ENCODE peak calls at places on chromosomes 1 and 21, in six cellular contexts. K, D, R, F, G and S are unnamed samples.
A peak's percentile ranks its signal among the peaks of the same experiment; 100 is the strongest.

GRCh38 chr1:233294991-233295774 is at the start of gene PCNX2:
- DNase-seq in G (no peak), D (no peak), K (peak; percentile 65), R (no peak), F (peak; percentile 52), S (peak; percentile 32)

GRCh38 chr21:44911384-44912157 is 9.1 kb downstream of the ITGB2 start:
- DNase-seq in D (peak; percentile 86), F (peak; percentile 71), R (no peak), G (no peak), K (peak; percentile 90), S (no peak)

GRCh38 chr21:34192646-34193285 is 119.4 kb downstream of the MRPS6 start:
- DNase-seq in R (peak; percentile 35), K (no peak), D (no peak), F (no peak), G (no peak), S (no peak)

GRCh38 chr1:209652873-209653401 is 712 bp upstream of the LAMB3 start:
- DNase-seq in R (no peak), F (peak; percentile 64), G (no peak), D (peak; percentile 99), K (peak; percentile 93), S (no peak)

GRCh38 chr1:203906932-203907331 is 45.5 kb downstream of the SNRPE start:
- DNase-seq in R (no peak), D (no peak), K (no peak), F (peak; percentile 62), G (no peak), S (no peak)

GRCh38 chr1:91024501-91025119 is 2.8 kb upstream of the ZNF644 start:
- DNase-seq in D (no peak), R (no peak), K (no peak), G (no peak), F (no peak), S (no peak)

GRCh38 chr21:44898011-44898493 is 22.6 kb downstream of the ITGB2 start:
- DNase-seq in D (no peak), F (no peak), K (no peak), R (no peak), G (no peak), S (no peak)

GRCh38 chr1:110218739-110219138 is 8.6 kb downstream of the KCNC4 start:
- DNase-seq in G (no peak), F (no peak), K (no peak), R (no peak), D (no peak), S (no peak)

GRCh38 chr1:183416850-183417690 is 1.1 kb downstream of the NMNAT2 start:
- DNase-seq in R (no peak), D (peak; percentile 32), G (no peak), F (peak; percentile 51), K (peak; percentile 31), S (peak; percentile 14)

GRCh38 chr1:225554216-225554812 is 98.6 kb downstream of the ENAH start:
- DNase-seq in R (no peak), F (peak; percentile 57), G (no peak), K (no peak), D (no peak), S (no peak)

GRCh38 chr1:39713557-39713956 is 22.3 kb upstream of the HPCAL4 start:
- DNase-seq in F (no peak), K (no peak), D (no peak), R (no peak), G (no peak), S (no peak)

GRCh38 chr21:45267390-45267760 is 20.3 kb downstream of the POFUT2 start:
- DNase-seq in K (no peak), F (no peak), G (no peak), D (no peak), R (no peak), S (no peak)

GRCh38 chr1:44894591-44894990 is 51.5 kb upstream of the PTCH2 start:
- DNase-seq in R (no peak), G (no peak), D (no peak), F (peak; percentile 37), K (no peak), S (no peak)

GRCh38 chr1:71792264-71792663 is 490.1 kb downstream of the NEGR1 start:
- DNase-seq in G (no peak), R (no peak), F (no peak), K (no peak), D (no peak), S (peak; percentile 2)

GRCh38 chr1:150282558-150282958 is 204 bp downstream of the CIART start:
- DNase-seq in K (no peak), D (peak; percentile 60), G (no peak), F (no peak), R (no peak), S (no peak)

GRCh38 chr1:147851149-147851548 is 51.4 kb upstream of the GJA8 start:
- DNase-seq in G (no peak), K (no peak), D (no peak), R (no peak), F (peak; percentile 85), S (no peak)

GRCh38 chr1:160971618-160972056 is 17.0 kb upstream of the ITLN2 start:
- DNase-seq in K (no peak), F (no peak), D (no peak), R (peak; percentile 70), G (no peak), S (no peak)

GRCh38 chr1:19644422-19644760 is 280 bp downstream of the NBL1 start:
- DNase-seq in K (no peak), F (peak; percentile 17), D (no peak), G (no peak), R (no peak), S (no peak)

GRCh38 chr1:41673355-41673754 is 188.9 kb upstream of the EDN2 start:
- DNase-seq in F (no peak), G (no peak), K (no peak), R (peak; percentile 61), D (no peak), S (no peak)

GRCh38 chr1:155250246-155250632 is 5.0 kb downstream of the ENTREP3 start:
- DNase-seq in R (no peak), D (no peak), K (no peak), G (no peak), F (no peak), S (no peak)
- H3K4me3 ChIP-seq in R (peak overlapping the region; percentile 72), D (peak overlapping the region; percentile 20), K (peak overlapping the region; percentile 37), G (peak overlapping the region; percentile 34), F (no peak overlapping the region), S (peak overlapping the region; percentile 47)

GRCh38 chr1:21267191-21268077 is 22.8 kb downstream of the ECE1 start:
- DNase-seq in K (no peak), G (no peak), F (no peak), R (no peak), D (no peak), S (no peak)

GRCh38 chr1:21268281-21269239 is 21.7 kb downstream of the ECE1 start:
- DNase-seq in K (peak; percentile 60), R (no peak), D (peak; percentile 87), F (peak; percentile 28), G (no peak), S (no peak)

GRCh38 chr1:21264913-21265312 is 25.4 kb downstream of the ECE1 start:
- DNase-seq in F (no peak), G (no peak), D (no peak), K (no peak), R (no peak), S (no peak)

GRCh38 chr1:21265644-21266043 is 24.6 kb downstream of the ECE1 start:
- DNase-seq in D (no peak), G (no peak), F (no peak), R (no peak), K (no peak), S (no peak)

GRCh38 chr1:21266119-21266774 is 24.0 kb downstream of the ECE1 start:
- DNase-seq in G (no peak), K (no peak), R (no peak), D (no peak), F (peak; percentile 39), S (no peak)
- TF ChIP-seq POLR2AphosphoS5 in G (no peak), K (no peak), R (no peak), D (no peak), F (no peak), S (no peak)

DNA sequence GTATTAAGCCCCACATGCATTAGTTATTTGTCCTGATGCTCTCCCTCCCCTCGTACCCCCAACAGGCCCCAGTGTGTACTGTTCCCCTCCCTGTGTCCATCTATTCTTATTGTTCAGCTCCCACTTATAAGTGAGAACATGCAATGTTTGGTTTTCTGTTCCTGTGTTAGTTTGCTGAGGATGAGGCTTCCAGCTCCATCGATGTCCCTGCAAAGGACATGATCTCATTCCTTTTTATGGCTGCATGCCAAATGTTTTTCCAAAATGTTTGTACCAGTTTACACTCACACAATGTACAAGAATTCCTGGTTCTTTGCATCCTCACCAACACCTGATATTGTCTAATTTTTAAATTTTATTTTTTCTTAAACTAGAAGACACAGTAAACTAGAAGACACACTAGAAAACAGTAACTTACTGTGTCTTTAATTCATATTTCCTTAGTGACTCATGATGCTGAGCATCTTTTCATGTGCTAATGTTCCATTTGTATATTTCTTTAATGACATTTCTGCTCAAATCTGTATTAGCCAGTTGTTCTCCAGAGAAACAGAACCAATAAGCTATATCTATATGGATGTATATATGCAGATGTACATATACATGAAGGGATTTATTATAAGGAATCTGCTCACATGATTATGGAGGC is 19.4 kb upstream of the USP1 start:
- DNase-seq in F (no peak), G (no peak), R (no peak), D (no peak), K (no peak), S (no peak)
- H3K4me3 ChIP-seq in F (no peak overlapping the region), G (no peak overlapping the region), R (no peak overlapping the region), D (no peak overlapping the region), K (no peak overlapping the region), S (no peak overlapping the region)

GRCh38 chr1:8097908-8098307 is 71.8 kb upstream of the ERRFI1 start:
- DNase-seq in F (no peak), K (no peak), G (no peak), R (no peak), D (no peak), S (no peak)

GRCh38 chr1:8097077-8097799 is 71.1 kb upstream of the ERRFI1 start:
- DNase-seq in D (no peak), K (peak; percentile 13), G (no peak), R (peak; percentile 79), F (peak; percentile 94), S (no peak)

GRCh38 chr1:8095584-8095983 is 69.5 kb upstream of the ERRFI1 start:
- DNase-seq in D (no peak), K (no peak), G (no peak), F (peak; percentile 37), R (no peak), S (no peak)

GRCh38 chr1:8094481-8095241 is 68.6 kb upstream of the ERRFI1 start:
- DNase-seq in G (no peak), D (no peak), R (no peak), K (peak; percentile 34), F (peak; percentile 95), S (no peak)

GRCh38 chr1:8096105-8097011 is 70.2 kb upstream of the ERRFI1 start:
- DNase-seq in F (peak; percentile 86), R (peak; percentile 37), K (no peak), D (no peak), G (no peak), S (no peak)
- TF ChIP-seq POLR2AphosphoS5 in F (peak; percentile 37), R (no peak), K (no peak), D (no peak), G (peak; percentile 64), S (no peak)